ENCODE peak calls at places on chromosome 11, in four cellular contexts. B, U, M and O are unnamed samples.

GRCh38 chr11:65215441-65216076 is 33.8 kb downstream of the CAPN1 start:
- DNase-seq in B (no peak), M (no peak), U (no peak), O (peak; percentile 37)

GRCh38 chr11:9172394-9172793 is 81.0 kb upstream of the SCUBE2 start:
- DNase-seq in B (no peak), M (no peak), U (no peak), O (peak; percentile 10)

GRCh38 chr11:124761301-124762021 is 629 bp downstream of the ESAM start:
- DNase-seq in M (peak; percentile 58), B (no peak), U (no peak), O (no peak)

GRCh38 chr11:65311197-65311631 is 3.5 kb upstream of the CDC42EP2 start:
- DNase-seq in B (no peak), U (no peak), M (peak; percentile 69), O (no peak)

GRCh38 chr11:125401746-125402145 is 94.3 kb downstream of the FEZ1 start:
- DNase-seq in B (no peak), M (peak; percentile 86), U (no peak), O (peak; percentile 20)

GRCh38 chr11:3836903-3837302 is 3.9 kb downstream of the RHOG start:
- DNase-seq in M (no peak), U (no peak), B (no peak), O (no peak)

GRCh38 chr11:113806403-113806802 is 26.8 kb downstream of the CLDN25 start:
- DNase-seq in U (no peak), B (peak; percentile 3), M (peak; percentile 80), O (peak; percentile 24)

GRCh38 chr11:126490261-126490660 is 134.8 kb downstream of the ST3GAL4 start:
- DNase-seq in M (no peak), U (no peak), B (no peak), O (no peak)

DNA sequence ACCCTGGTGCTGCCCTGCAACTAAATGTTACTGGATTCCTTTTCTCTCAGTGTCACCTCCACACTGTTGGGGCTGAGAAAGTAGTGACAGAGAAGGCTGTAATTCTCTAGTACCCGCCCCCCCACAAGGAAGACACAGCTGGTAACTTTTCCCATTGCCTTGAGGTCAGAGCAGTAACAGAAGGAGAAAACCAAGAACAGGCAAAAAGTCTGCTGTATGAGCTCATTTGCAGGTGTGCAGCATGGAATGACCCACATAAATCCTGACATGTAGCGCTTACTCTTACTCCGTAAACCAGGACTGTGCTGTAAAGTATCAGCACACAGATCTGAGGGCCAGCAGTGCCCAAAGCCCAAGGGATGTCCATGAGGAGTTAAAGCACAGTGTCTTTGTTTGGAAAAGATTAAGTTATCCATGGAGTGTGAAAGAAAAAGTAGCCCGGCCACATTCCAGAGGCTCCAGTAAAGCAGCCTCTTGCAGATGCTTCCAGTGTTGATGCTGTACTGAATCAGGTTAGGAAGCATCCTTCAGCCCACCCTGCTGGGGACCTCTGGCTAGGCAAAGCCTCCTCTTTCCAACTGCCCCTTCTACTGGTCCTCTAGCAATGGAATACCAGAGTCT is 120.6 kb downstream of the PLEKHA7 start:
- DNase-seq in U (no peak), M (peak; percentile 61), B (no peak), O (no peak)
- H3K79me2 ChIP-seq in U (no peaks in the 10 kb centered on the region), M (no peaks in the 10 kb centered on the region), B (no peaks in the 10 kb centered on the region), O (no peaks in the 10 kb centered on the region)

GRCh38 chr11:20597137-20597923 is 2.1 kb upstream of the SLC6A5 start:
- DNase-seq in U (no peak), B (no peak), M (peak; percentile 29), O (no peak)
- TF ChIP-seq EZH2 in U (no peak), B (no peak), M (peak; percentile 98), O (no peak)

DNA sequence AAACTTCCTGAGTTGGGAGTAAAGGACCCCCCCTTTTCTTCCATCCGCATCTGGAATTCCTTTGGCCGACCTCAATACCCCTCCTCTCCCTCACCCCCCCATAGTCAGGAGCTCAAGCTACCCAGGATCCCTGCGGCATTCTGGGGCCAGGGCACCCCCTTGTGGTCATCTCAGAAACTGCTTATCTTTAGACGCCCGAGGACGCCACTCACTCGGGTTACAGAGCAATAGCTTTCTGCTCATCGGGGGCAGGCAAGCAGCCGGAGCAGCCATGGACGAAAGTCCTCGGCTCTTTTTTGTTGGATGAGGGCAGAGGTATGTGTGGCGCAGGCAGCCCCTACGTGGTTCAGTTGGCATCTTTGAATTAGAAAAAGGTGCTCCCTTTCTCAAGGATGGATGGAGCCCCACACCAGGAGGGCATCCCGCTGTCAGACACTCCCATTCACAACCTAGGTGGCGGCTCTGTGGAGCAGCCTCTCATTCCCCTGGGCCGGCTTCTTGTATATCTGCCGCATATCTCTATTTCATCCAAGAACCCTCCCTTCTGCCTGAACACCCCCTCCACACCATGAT is 2.3 kb downstream of the C1QTNF5 start:
- DNase-seq in B (peak; percentile 72), U (no peak), M (peak; percentile 91), O (peak; percentile 81)
- H3K9ac ChIP-seq in B (no peak overlapping the region), U (no peak overlapping the region), M (no peak overlapping the region), O (no peak overlapping the region)

DNA sequence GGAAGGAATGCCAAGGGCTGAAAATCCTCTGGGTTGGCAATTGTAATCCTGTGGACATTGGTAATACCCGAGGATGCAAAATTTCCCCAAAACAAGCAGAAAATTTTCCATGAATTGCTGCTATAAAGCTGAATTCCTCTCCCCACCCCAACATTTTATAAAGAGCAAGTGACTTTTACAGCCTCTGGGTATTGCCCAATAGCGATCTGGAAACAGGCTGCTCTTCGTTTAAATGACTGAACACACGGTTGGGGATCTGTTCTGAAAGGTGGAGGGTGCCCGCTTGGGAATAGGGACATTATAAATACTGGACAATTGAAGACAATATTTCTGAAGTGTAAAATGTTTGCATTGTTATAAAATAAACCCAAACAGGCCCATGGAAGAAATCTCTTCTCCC is 20.6 kb downstream of the EHF start:
- DNase-seq in B (no peak), U (no peak), M (no peak), O (no peak)
- H3K79me2 ChIP-seq in B (no peaks in the 10 kb centered on the region), U (no peaks in the 10 kb centered on the region), M (no peaks in the 10 kb centered on the region), O (no peaks in the 10 kb centered on the region)

DNA sequence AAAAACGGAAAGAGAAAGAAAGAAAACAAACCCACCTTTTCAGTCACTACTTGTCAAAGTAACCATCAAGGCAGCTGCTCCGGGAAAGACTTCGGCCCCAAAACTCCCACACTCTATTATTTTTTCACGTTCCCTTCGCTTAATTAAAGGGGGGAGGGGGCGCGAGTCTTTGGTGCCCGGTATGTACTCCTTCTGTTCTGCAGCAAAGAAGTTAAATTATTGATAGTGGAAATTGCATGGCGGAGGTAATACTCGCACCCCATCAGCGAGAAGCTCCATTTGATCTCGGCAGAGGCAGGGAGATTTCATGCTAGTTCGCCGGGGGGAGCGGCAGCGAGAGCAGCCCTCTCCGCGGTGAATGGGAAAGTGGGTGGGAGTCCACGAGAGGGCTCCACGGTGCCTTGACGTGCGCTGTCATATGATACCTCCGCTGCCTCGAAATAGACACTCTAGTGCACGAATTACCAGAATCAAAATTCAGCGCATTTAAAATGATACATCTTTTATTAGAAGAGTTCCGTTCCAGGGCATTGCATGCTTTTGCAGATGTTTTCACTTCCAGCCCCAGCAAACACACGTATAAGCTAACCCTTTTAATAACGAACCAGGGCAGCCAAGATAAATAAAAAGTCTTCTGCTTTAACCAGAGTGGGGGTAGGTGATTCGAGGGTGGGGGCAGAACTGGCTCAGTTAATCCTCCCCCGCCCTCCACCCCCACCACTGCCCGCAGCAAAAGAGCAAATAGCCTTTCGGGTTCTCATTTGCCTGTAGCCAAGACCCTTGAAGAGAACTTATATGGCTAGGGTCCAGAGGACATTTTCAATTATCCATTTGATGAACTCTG is 1.2 kb upstream of the BDNF start:
- DNase-seq in B (peak; percentile 80), U (no peak), M (peak; percentile 55), O (peak; percentile 86)
- TF ChIP-seq EZH2 in B (no peak), U (no peak), M (no peak), O (no peak)

DNA sequence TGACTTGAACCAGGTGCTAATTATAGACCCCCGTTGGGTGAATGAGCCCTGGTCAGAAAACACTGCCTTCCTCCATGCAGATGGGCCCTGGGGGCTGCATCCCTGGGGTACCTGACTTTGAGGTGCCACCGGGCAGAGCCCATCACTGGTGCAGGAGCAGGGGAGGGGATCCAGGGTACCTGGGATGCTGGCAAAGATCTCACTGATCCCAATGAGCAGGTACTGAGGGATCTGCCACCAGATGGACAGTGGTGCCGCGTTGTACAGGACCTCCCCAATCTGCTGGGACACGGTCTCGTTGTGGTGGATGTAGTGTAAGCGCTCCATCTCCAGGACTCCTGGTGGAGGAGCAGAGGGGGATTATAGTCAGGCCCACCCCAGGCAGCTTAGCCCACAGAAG is 12.7 kb downstream of the SLC15A3 start:
- DNase-seq in U (no peak), M (no peak), B (no peak), O (no peak)
- H3K9ac ChIP-seq in U (no peak overlapping the region), M (no peak overlapping the region), B (no peak overlapping the region), O (no peak overlapping the region)

GRCh38 chr11:119377112-119377901 is 4.2 kb downstream of the USP2 start:
- DNase-seq in M (no peak), B (no peak), U (no peak), O (no peak)
- H3K79me2 ChIP-seq in M (no peaks in the 10 kb centered on the region), B (no peaks in the 10 kb centered on the region), U (no peaks in the 10 kb centered on the region), O (no peaks in the 10 kb centered on the region)

DNA sequence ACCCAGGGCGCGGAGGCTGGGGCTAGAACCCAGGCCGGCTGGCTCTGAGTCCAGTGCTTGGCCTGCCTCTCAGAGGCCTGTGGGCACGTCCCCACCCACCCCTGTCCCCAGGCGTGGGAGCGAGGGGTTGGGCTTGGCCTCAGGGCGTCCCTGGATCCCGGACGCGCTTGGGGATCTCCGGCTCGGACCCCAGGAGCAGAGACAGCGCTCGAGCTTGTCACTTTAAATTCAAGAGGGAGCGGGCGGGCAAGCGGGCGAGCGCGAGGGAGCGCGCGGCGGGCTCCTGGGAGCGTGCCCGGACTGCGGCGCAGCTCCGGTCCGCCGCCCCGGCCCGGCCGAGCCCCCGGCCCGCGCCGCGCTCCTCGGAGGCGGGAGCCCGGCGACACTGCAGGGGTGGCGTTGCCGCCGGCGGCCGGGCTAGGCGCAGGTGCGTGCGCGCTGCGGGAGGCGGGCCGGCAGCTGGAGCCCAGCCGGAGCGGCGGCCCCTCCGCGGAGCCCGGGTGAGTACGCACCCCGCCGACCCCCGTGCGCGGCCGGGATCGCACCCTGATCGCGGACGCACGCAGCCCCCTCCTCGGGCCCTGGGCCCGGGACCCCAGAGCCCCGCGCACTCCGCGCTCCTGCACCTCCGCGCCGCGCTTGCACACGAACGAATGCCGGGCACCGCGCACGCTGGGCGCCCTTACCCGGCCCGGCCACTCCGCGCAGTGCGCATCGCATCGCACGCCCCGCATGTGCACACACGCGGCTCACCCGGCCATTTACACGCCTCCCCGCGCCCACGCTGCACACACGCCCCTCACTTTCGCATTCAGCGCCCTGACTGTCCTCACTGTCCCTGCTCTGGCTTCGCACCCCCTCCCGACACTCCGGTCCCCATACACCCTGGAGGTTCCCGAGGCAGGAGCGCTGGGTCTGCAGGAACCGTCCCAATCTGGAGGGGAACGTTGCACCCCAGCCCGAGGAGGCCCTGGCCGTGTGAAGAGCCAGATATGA is at the start of gene SYT12:
- DNase-seq in M (peak; percentile 65), B (peak; percentile 45), U (no peak), O (peak; percentile 61)
- TF ChIP-seq EZH2 in M (peak; percentile 85), B (peak; percentile 76), U (no peak), O (no peak)